ENCODE peak calls at places on chromosome 9, in seven cellular contexts. W is pons, T is GDM1, J is germinal center, F is HFFc6, C is DMS53, A is astrocyte of the spinal cord. P is an unnamed sample.

GRCh38 chr9:87827341-87827740 is 55.3 kb upstream of the SPATA31E1 start:
- DNase-seq in W (no peak), T (no peak), J (no peak), F (peak), C (no peak), A (no peak), P (peak)

GRCh38 chr9:93041108-93041802 is 17.2 kb upstream of the SUSD3 start:
- DNase-seq in W (no peak), T (no peak), J (no peak), F (no peak), C (peak), A (no peak), P (no peak)

GRCh38 chr9:130235558-130236435 is 29.8 kb upstream of the HMCN2 start:
- DNase-seq in W (peak), T (peak), J (peak), F (peak), C (peak), A (peak), P (peak)

GRCh38 chr9:77866882-77867281 is 164.7 kb downstream of the GNAQ start:
- DNase-seq in W (no peak), T (no peak), J (no peak), F (no peak), C (no peak), A (no peak), P (no peak)

GRCh38 chr9:134525841-134526797 is 115.5 kb upstream of the COL5A1 start:
- DNase-seq in W (no peak), T (no peak), J (no peak), F (peak), C (no peak), A (no peak), P (no peak)

GRCh38 chr9:108151161-108151586 is 661.6 kb upstream of the KLF4 start:
- DNase-seq in W (no peak), T (no peak), J (no peak), F (no peak), C (peak), A (peak), P (peak)

GRCh38 chr9:129437626-129438323 is 183.1 kb downstream of the C9orf50 start:
- DNase-seq in W (no peak), T (no peak), J (no peak), F (no peak), C (peak), A (no peak), P (no peak)

GRCh38 chr9:23621924-23622323 is 204.1 kb downstream of the ELAVL2 start:
- DNase-seq in W (no peak), T (no peak), J (no peak), F (no peak), C (no peak), A (no peak), P (no peak)

GRCh38 chr9:94482110-94482509 is 72.8 kb upstream of the PCAT7 start:
- DNase-seq in W (no peak), T (no peak), J (no peak), F (no peak), C (no peak), A (no peak), P (no peak)

GRCh38 chr9:91116226-91116625 is 245.5 kb downstream of the AUH start:
- DNase-seq in W (no peak), T (no peak), J (no peak), F (no peak), C (no peak), A (peak), P (no peak)

GRCh38 chr9:83957029-83957513 is 22.9 kb downstream of the HNRNPK start:
- DNase-seq in W (peak), T (no peak), J (no peak), F (no peak), C (peak), A (no peak), P (peak)

GRCh38 chr9:126375386-126375785 is 48.8 kb downstream of the MVB12B start:
- DNase-seq in W (peak), T (peak), J (no peak), F (no peak), C (no peak), A (peak), P (no peak)

GRCh38 chr9:100598641-100599145 is 20.8 kb downstream of the CAVIN4 start:
- DNase-seq in W (peak), T (peak), J (peak), F (peak), C (peak), A (peak), P (peak)

GRCh38 chr9:132008184-132008781 is 71.4 kb downstream of the MED27 start:
- DNase-seq in W (no peak), T (no peak), J (no peak), F (peak), C (peak), A (peak), P (peak)